ENCODE peak calls at places on chromosome 9, in four cellular contexts. B is H1, Z is IMR-90, N is neuronal stem cell. K is an unnamed sample. For H3K36me3, the result is how much of the 10 kb centered on the place peaks cover.

GRCh38 chr9:77589046-77589795 is 58.9 kb downstream of the GNA14 start:
- DNase-seq in Z (no peak), N (no peak), B (no peak), K (no peak)

GRCh38 chr9:113844466-113844865 is 31.6 kb upstream of the ZNF618 start:
- DNase-seq in B (no peak), N (no peak), Z (no peak), K (no peak)

GRCh38 chr9:137606005-137606601 is 617 bp downstream of the ARRDC1 start:
- DNase-seq in Z (no peak), B (no peak), N (no peak), K (no peak)

GRCh38 chr9:136990233-136990911 is 1.9 kb upstream of the PAXX start:
- DNase-seq in Z (no peak), B (no peak), N (no peak), K (no peak)

GRCh38 chr9:99282406-99282805 is 60.3 kb downstream of the SEC61B start:
- DNase-seq in N (no peak), Z (no peak), B (no peak), K (no peak)

GRCh38 chr9:127899200-127899943 is at the start of gene ST6GALNAC6:
- DNase-seq in N (peak), Z (peak), B (no peak), K (peak)

GRCh38 chr9:78234810-78235209 is 1.1 kb upstream of the CEP78 start:
- DNase-seq in B (no peak), N (no peak), Z (peak), K (peak)

GRCh38 chr9:76732341-76732958 is 31.8 kb upstream of the PCA3 start:
- DNase-seq in B (no peak), N (no peak), Z (no peak), K (no peak)

GRCh38 chr9:85514256-85514655 is 227.5 kb downstream of the AGTPBP1 start:
- DNase-seq in B (no peak), N (no peak), Z (no peak), K (no peak)

GRCh38 chr9:101299901-101300300 is 84.9 kb downstream of the BAAT start:
- DNase-seq in B (no peak), N (no peak), Z (no peak), K (no peak)

GRCh38 chr9:85522459-85523092 is 219.2 kb downstream of the AGTPBP1 start:
- DNase-seq in N (peak), B (peak), Z (peak), K (peak)

GRCh38 chr9:130927338-130927737 is 11.7 kb downstream of the FIBCD1 start:
- DNase-seq in B (no peak), Z (peak), N (no peak), K (no peak)

GRCh38 chr9:99833735-99834134 is 12.1 kb downstream of the NR4A3 start:
- DNase-seq in B (no peak), N (no peak), Z (peak), K (no peak)

GRCh38 chr9:92455217-92455616 is 27.1 kb downstream of the ASPN start:
- DNase-seq in Z (no peak), B (no peak), N (no peak), K (no peak)

GRCh38 chr9:96604005-96604320 is 15.7 kb downstream of the CDC14B start:
- DNase-seq in N (no peak), B (no peak), Z (no peak), K (no peak)

GRCh38 chr9:96169488-96169887 is 132.5 kb downstream of the HSD17B3 start:
- DNase-seq in B (peak), Z (peak), N (peak), K (peak)

GRCh38 chr9:134171316-134172197 is 7.2 kb upstream of the RNU6ATAC start:
- DNase-seq in B (no peak), Z (peak), N (no peak), K (peak)

GRCh38 chr9:90504486-90504885 is 138.1 kb downstream of the DIRAS2 start:
- DNase-seq in N (no peak), Z (no peak), B (no peak), K (no peak)

GRCh38 chr9:75962186-75963036 is 71.9 kb downstream of the PCSK5 start:
- DNase-seq in Z (no peak), B (no peak), N (no peak), K (no peak)

GRCh38 chr9:6055213-6055612 is 39.8 kb upstream of the RANBP6 start:
- DNase-seq in B (no peak), N (peak), Z (peak), K (peak)

GRCh38 chr9:30075451-30076199 is 2308.8 kb upstream of the ACO1 start:
- DNase-seq in Z (no peak), B (no peak), N (no peak), K (peak)

GRCh38 chr9:101311759-101312420 is 72.9 kb downstream of the BAAT start:
- DNase-seq in B (no peak), N (peak), Z (peak), K (peak)

GRCh38 chr9:89468271-89468960 is 29.5 kb downstream of the SEMA4D start:
- DNase-seq in B (no peak), N (no peak), Z (no peak), K (no peak)

GRCh38 chr9:2015581-2016410 is 649 bp downstream of the SMARCA2 start:
- DNase-seq in N (peak), B (no peak), Z (peak), K (peak)

GRCh38 chr9:101567725-101567993 is 27.1 kb downstream of the PPP3R2 start:
- DNase-seq in Z (no peak), B (no peak), N (no peak), K (no peak)

GRCh38 chr9:5876026-5876425 is 14.7 kb upstream of the MLANA start:
- DNase-seq in N (no peak), B (no peak), Z (no peak), K (no peak)

GRCh38 chr9:135326141-135326540 is 153.4 kb upstream of the PPP1R26 start:
- DNase-seq in N (no peak), B (no peak), Z (no peak), K (no peak)

GRCh38 chr9:77929942-77930341 is 101.7 kb downstream of the GNAQ start:
- DNase-seq in Z (no peak), B (no peak), N (no peak), K (no peak)

GRCh38 chr9:14428781-14429230 is 114.9 kb upstream of the NFIB start:
- DNase-seq in B (peak), Z (peak), N (peak), K (peak)

GRCh38 chr9:38421498-38422211 is 2.6 kb downstream of the IGFBPL1 start:
- DNase-seq in B (no peak), Z (no peak), N (peak), K (no peak)

GRCh38 chr9:9791621-9792020 is 821.2 kb downstream of the PTPRD start:
- DNase-seq in B (no peak), N (no peak), Z (no peak), K (peak)

GRCh38 chr9:22208846-22209585 is 199.9 kb upstream of the CDKN2B start:
- DNase-seq in N (no peak), Z (no peak), B (no peak), K (no peak)

GRCh38 chr9:15333376-15333881 is 26.4 kb upstream of the TTC39B start:
- DNase-seq in B (no peak), N (no peak), Z (no peak), K (no peak)

GRCh38 chr9:134730761-134731496 is 89.3 kb downstream of the COL5A1 start:
- DNase-seq in B (no peak), N (no peak), Z (no peak), K (no peak)

GRCh38 chr9:131111854-131112311 is 13.5 kb upstream of the NUP214 start:
- DNase-seq in B (no peak), Z (no peak), N (peak), K (no peak)

GRCh38 chr9:91191443-91192378 is 170.0 kb downstream of the AUH start:
- DNase-seq in B (no peak), N (no peak), Z (no peak), K (no peak)

DNA sequence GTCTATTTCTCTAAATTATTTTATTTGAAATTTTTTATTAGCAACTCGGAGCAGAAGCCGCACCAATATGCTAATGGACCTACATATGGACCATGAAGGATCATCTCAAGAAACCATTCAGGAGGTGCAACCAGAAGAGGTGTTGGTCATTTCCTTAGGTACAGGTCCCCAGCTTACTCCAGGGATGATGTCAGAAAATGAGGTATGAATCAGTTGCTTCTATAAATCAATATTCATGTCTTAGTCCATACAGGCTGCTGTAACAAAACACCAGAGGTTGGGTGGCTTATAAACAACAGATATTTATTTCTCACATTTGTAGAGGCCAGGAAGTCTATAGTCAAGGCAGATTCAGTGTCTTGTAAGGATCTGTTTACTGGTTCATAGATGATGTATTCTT is 50.8 kb downstream of the GAPVD1 start:
- DNase-seq in N (no peak), Z (no peak), B (no peak), K (no peak)
- H3K36me3 ChIP-seq in N (half or more), Z (under half), B (under half), K (half or more)

DNA sequence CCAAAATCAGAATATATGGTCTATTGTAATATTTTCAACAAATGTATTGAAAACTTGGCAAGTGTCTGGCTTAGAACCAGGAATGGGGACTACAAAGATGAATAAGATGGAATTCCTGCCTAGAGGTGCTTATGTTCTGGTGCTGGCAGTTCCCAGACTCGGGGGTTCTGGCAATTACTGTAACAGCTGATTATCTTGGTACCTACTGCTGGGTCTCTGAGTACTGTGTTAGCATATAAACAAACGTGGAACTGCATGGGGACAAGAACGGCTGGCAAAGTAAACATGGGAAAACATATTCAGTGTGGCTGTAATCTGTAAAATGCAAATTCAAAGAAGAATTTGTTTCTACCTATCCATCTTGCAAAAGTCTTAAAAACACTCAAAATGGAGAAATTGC is 89.9 kb downstream of the SLC24A2 start:
- DNase-seq in N (no peak), B (no peak), Z (no peak), K (no peak)
- H4K8ac ChIP-seq in N (no peak), B (no peak), Z (no peak), K (no peak)

DNA sequence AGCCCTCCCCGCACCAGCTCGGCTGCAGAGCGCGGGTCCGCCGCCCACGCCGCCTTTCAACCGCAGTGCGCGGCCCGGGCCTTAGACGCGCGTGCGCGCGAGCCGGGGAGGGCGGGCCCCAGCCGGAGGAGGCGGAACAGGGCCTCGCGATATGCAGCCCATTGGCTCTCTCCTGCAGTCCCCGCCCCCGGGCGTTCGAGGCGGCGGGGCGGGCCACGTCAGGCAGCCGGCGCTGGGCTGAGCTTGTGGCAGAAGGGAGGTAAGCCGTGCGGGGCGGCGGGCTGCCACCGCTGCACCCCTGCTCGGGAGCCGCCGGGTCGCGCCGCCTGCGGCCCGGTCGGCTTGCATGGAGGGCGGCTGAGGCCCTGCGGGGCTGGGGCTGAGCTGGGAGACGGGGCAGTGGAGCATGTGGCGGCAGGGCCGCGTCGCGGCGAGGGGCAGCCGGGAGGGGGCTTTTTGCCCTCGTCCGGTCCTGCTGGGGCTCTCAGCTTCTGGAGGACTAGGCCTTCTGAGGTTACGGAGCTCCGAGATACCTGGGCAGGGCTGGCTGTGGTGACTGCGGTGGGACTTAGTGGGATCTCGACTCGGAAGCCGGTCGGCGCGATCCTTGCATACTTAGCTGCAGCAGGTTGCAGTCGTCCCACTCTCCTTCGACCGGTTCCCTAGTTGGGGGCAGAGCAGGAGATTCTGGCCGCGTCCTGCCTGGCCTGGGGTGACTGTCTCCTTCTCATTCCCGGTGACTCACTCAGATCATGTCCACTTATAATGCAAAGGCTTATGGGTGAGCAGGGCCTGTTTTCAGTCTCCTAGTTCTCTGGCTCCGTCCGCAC is at the start of gene FOCAD:
- DNase-seq in N (peak), Z (peak), B (peak), K (peak)
- H3K23ac ChIP-seq in N (peak), Z (peak), B (peak), K (peak)

DNA sequence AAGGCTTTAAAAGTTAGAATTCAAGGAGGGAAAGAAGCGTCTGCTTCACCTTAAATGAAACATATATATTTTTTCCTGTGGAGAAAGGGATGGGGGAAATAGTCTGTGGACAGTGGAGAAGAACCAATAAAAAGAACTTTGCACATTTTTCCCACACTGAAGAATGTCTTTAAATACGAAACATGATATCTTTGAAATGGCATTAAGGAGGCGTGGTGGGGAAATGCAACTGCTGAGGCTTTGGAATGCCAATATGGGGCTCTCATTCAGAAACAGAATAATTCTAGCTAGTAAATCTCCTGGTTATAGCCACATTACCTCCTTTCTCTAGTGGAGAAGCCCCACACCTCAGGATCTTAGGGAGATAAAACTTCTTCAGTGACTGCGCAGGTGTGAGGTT is 46.8 kb downstream of the TNC start:
- DNase-seq in B (no peak), Z (no peak), N (no peak), K (no peak)
- H3K36me3 ChIP-seq in B (under half), Z (half or more), N (under half), K (under half)

GRCh38 chr9:36486454-36486932 is 86.2 kb upstream of the MELK start:
- DNase-seq in N (peak), B (no peak), Z (peak), K (peak)
- H4K8ac ChIP-seq in N (no peak), B (peak), Z (peak), K (no peak)

GRCh38 chr9:25654417-25654816 is 23.8 kb downstream of the TUSC1 start:
- DNase-seq in B (no peak), N (no peak), Z (no peak), K (no peak)
- H3K23ac ChIP-seq in B (no peak), N (no peak), Z (no peak), K (no peak)

GRCh38 chr9:81635526-81636279 is 53.6 kb downstream of the TLE1 start:
- DNase-seq in Z (peak), B (no peak), N (no peak), K (peak)

GRCh38 chr9:81634437-81634836 is 54.9 kb downstream of the TLE1 start:
- DNase-seq in N (no peak), Z (no peak), B (no peak), K (no peak)

GRCh38 chr9:81634915-81635516 is 54.3 kb downstream of the TLE1 start:
- DNase-seq in Z (peak), N (no peak), B (no peak), K (peak)

GRCh38 chr9:81632599-81632998 is 56.7 kb downstream of the TLE1 start:
- DNase-seq in N (no peak), B (no peak), Z (peak), K (peak)

GRCh38 chr9:81633952-81634421 is 55.4 kb downstream of the TLE1 start:
- DNase-seq in N (no peak), B (no peak), Z (no peak), K (no peak)
- H3K36me3 ChIP-seq in N (under half), B (under half), Z (under half), K (under half)

GRCh38 chr9:116662633-116663032 is 24.5 kb upstream of the TRIM32 start:
- DNase-seq in Z (peak), N (no peak), B (no peak), K (no peak)
- H4K8ac ChIP-seq in Z (no peak), N (no peak), B (no peak), K (no peak)